ENCODE peak calls at places on chromosomes 3 and 15, in four cellular contexts. One of them, this sample, is unnamed.
A peak's percentile ranks its signal among the peaks of the same experiment; 100 is the strongest.

GRCh38 chr15:77904436-77904821 is 173.1 kb downstream of the TBC1D2B start:
- DNase-seq in PC-3: no peak
- DNase-seq in MM.1S: no peak
- DNase-seq in fibroblast of lung: no peak
- DNase-seq in this sample: no peak

GRCh38 chr3:47416041-47416440 is 35.2 kb downstream of the PTPN23 start:
- DNase-seq in PC-3: no peak
- DNase-seq in MM.1S: no peak
- DNase-seq in fibroblast of lung: no peak
- DNase-seq in this sample: no peak

GRCh38 chr15:42622328-42622925 is 47.0 kb downstream of the STARD9 start:
- DNase-seq in MM.1S: no peak
- DNase-seq in PC-3: no peak
- DNase-seq in fibroblast of lung: no peak
- DNase-seq in this sample: no peak

GRCh38 chr3:118675305-118675704 is 359.3 kb downstream of the IGSF11 start:
- DNase-seq in fibroblast of lung: no peak
- DNase-seq in PC-3: no peak
- DNase-seq in MM.1S: no peak
- DNase-seq in this sample: no peak

GRCh38 chr3:33941804-33942203 is 143.4 kb downstream of the PDCD6IP start:
- DNase-seq in MM.1S: peak; percentile 43
- DNase-seq in PC-3: no peak
- DNase-seq in fibroblast of lung: no peak
- DNase-seq in this sample: no peak

GRCh38 chr3:175383813-175384212 is 524.7 kb downstream of the NAALADL2 start:
- DNase-seq in fibroblast of lung: peak; percentile 40
- DNase-seq in MM.1S: no peak
- DNase-seq in PC-3: no peak
- DNase-seq in this sample: peak; percentile 38

GRCh38 chr3:136351351-136351750 is 101.2 kb downstream of the PCCB start:
- DNase-seq in PC-3: no peak
- DNase-seq in MM.1S: no peak
- DNase-seq in fibroblast of lung: peak; percentile 58
- DNase-seq in this sample: peak; percentile 35

GRCh38 chr3:53244281-53244680 is 11.5 kb downstream of the TKT start:
- DNase-seq in MM.1S: no peak
- DNase-seq in fibroblast of lung: no peak
- DNase-seq in PC-3: no peak
- DNase-seq in this sample: no peak

GRCh38 chr3:149390772-149391212 is 13.3 kb upstream of the TM4SF1 start:
- DNase-seq in fibroblast of lung: peak; percentile 29
- DNase-seq in PC-3: peak; percentile 99
- DNase-seq in MM.1S: no peak
- DNase-seq in this sample: no peak

GRCh38 chr3:188066141-188066540 is 87.8 kb upstream of the LPP start:
- DNase-seq in PC-3: no peak
- DNase-seq in MM.1S: no peak
- DNase-seq in fibroblast of lung: no peak
- DNase-seq in this sample: no peak

GRCh38 chr3:23094890-23095462 is 108.2 kb upstream of the UBE2E2 start:
- DNase-seq in fibroblast of lung: peak; percentile 81
- DNase-seq in MM.1S: no peak
- DNase-seq in PC-3: peak; percentile 97
- DNase-seq in this sample: peak; percentile 77

GRCh38 chr3:179929091-179929529 is 107.6 kb downstream of the PEX5L start:
- DNase-seq in PC-3: peak; percentile 73
- DNase-seq in fibroblast of lung: peak; percentile 59
- DNase-seq in MM.1S: peak; percentile 63
- DNase-seq in this sample: peak; percentile 41

GRCh38 chr3:193905993-193906396 is 230.0 kb upstream of the HES1 start:
- DNase-seq in PC-3: no peak
- DNase-seq in MM.1S: no peak
- DNase-seq in fibroblast of lung: no peak
- DNase-seq in this sample: no peak

GRCh38 chr3:188165596-188165995 is 11.6 kb downstream of the LPP start:
- DNase-seq in PC-3: no peak
- DNase-seq in fibroblast of lung: peak; percentile 58
- DNase-seq in MM.1S: no peak
- DNase-seq in this sample: peak; percentile 44

GRCh38 chr3:58646503-58646902 is 20.1 kb downstream of the FAM3D start:
- DNase-seq in fibroblast of lung: peak; percentile 25
- DNase-seq in MM.1S: no peak
- DNase-seq in PC-3: peak; percentile 65
- DNase-seq in this sample: no peak

GRCh38 chr15:83436513-83437158 is 10.5 kb upstream of the SH3GL3 start:
- DNase-seq in MM.1S: no peak
- DNase-seq in PC-3: peak; percentile 83
- DNase-seq in fibroblast of lung: peak; percentile 58
- DNase-seq in this sample: peak; percentile 35

GRCh38 chr3:41290736-41291135 is 91.4 kb downstream of the CTNNB1 start:
- DNase-seq in fibroblast of lung: peak; percentile 6
- DNase-seq in MM.1S: no peak
- DNase-seq in PC-3: no peak
- DNase-seq in this sample: no peak

GRCh38 chr15:67680645-67681044 is 138.1 kb downstream of the MAP2K5 start:
- DNase-seq in fibroblast of lung: no peak
- DNase-seq in PC-3: no peak
- DNase-seq in MM.1S: no peak
- DNase-seq in this sample: no peak

GRCh38 chr3:123459867-123460266 is 11.0 kb upstream of the ADCY5 start:
- DNase-seq in fibroblast of lung: no peak
- DNase-seq in MM.1S: no peak
- DNase-seq in PC-3: no peak
- DNase-seq in this sample: no peak

GRCh38 chr15:55277116-55277564 is 12.5 kb downstream of the RAB27A start:
- DNase-seq in fibroblast of lung: peak; percentile 80
- DNase-seq in PC-3: no peak
- DNase-seq in MM.1S: peak; percentile 68
- DNase-seq in this sample: peak; percentile 76

GRCh38 chr3:151203053-151203420 is at the start of gene GPR171:
- DNase-seq in fibroblast of lung: no peak
- DNase-seq in PC-3: no peak
- DNase-seq in MM.1S: peak; percentile 67
- DNase-seq in this sample: no peak

GRCh38 chr3:51670053-51670666 is 892 bp upstream of the TEX264 start:
- DNase-seq in MM.1S: no peak
- DNase-seq in PC-3: peak; percentile 19
- DNase-seq in fibroblast of lung: no peak
- DNase-seq in this sample: no peak

GRCh38 chr15:75059607-75060006 is 36.2 kb downstream of the PPCDC start:
- DNase-seq in MM.1S: no peak
- DNase-seq in fibroblast of lung: no peak
- DNase-seq in PC-3: no peak
- DNase-seq in this sample: no peak

GRCh38 chr15:78714890-78715289 is 73.9 kb upstream of the CHRNB4 start:
- DNase-seq in fibroblast of lung: peak; percentile 13
- DNase-seq in MM.1S: peak; percentile 81
- DNase-seq in PC-3: peak; percentile 40
- DNase-seq in this sample: no peak

GRCh38 chr3:169591983-169592644 is 71.4 kb downstream of the MECOM start:
- DNase-seq in MM.1S: no peak
- DNase-seq in PC-3: no peak
- DNase-seq in fibroblast of lung: peak; percentile 55
- DNase-seq in this sample: peak; percentile 34

GRCh38 chr15:90650117-90650955 is 66.8 kb upstream of the BLM start:
- DNase-seq in PC-3: peak; percentile 22
- DNase-seq in fibroblast of lung: peak; percentile 52
- DNase-seq in MM.1S: no peak
- DNase-seq in this sample: peak; percentile 34

DNA sequence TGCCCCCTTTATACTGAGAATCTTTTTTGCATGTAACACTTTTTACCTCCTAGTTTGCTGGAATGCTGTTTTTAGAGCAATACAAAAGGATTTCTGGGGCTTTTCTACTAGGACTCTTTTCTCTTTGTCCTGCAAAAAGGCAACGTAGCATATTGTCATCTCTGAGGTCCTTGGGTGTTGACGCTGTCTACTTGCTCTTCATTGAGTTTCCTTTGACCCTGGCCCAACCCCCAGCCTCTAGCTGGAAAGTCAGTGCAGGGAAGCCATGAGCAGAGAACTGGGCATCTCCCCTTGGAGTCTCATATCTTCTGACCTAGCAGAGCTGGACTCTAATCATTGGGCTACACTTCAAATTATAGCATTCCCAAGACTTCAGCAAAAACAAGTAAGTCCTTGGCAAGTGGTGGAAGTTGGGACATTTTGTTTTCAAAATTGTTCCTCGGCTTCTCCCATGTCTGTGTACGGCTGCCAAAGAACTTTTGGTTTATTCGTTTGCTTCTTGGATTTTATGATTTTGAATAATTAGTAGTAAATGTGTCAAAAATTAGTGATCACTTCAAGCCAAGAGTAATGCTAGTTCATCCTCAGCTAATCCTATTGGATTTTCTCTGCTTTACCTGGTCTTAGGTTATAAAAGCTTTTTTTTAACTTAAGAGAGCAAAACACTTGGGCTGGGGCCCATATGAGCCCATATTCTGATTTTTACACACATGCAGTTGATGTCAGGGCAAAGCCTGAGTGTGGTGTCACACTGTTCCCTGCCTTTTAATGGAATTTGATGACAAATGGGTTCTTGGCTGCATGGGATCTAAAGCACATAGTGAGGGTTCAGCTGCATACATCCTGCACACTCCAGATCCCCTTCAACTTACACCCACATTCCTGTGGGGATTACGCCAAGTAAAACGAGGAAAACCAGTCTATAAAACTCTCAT is 419.5 kb upstream of the C2CD4B start:
- DNase-seq in fibroblast of lung: no peak
- DNase-seq in PC-3: peak; percentile 40
- DNase-seq in MM.1S: no peak
- DNase-seq in this sample: no peak
- TF ChIP-seq EZH2 in fibroblast of lung: no peak
- TF ChIP-seq EZH2 in PC-3: no peak
- TF ChIP-seq EZH2 in MM.1S: no peak
- TF ChIP-seq EZH2 in this sample: no peak

GRCh38 chr3:71421475-71421819 is 162.1 kb downstream of the FOXP1 start:
- DNase-seq in MM.1S: peak; percentile 82
- DNase-seq in PC-3: no peak
- DNase-seq in fibroblast of lung: no peak
- DNase-seq in this sample: no peak
- H3K4me2 ChIP-seq in MM.1S: peak overlapping the region; percentile 72
- H3K4me2 ChIP-seq in PC-3: no peak overlapping the region
- H3K4me2 ChIP-seq in fibroblast of lung: no peak overlapping the region
- H3K4me2 ChIP-seq in this sample: no peak overlapping the region

DNA sequence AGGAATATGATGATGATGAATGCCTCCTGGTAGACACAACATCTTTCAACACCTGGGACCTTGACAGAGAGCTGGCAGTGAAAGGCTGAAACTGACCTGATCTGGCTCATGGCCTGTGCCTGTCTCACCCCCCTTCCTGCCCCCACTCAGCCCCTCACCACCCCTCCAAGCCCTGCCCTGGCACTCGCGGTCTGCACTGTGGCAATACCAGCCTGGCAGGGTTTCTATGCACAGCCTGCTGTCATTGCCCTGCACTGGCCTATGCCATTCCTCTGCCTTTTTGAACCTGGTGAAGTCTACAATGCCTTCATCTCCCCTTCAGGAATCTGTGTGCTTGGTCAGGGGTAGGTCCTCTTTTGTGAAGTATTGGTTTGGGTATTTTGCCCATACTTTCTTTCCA is 56.5 kb downstream of the ACAD9 start:
- DNase-seq in MM.1S: no peak
- DNase-seq in PC-3: no peak
- DNase-seq in fibroblast of lung: no peak
- DNase-seq in this sample: no peak
- TF ChIP-seq CTCF in MM.1S: no peak
- TF ChIP-seq CTCF in PC-3: no peak
- TF ChIP-seq CTCF in fibroblast of lung: no peak
- TF ChIP-seq CTCF in this sample: no peak

DNA sequence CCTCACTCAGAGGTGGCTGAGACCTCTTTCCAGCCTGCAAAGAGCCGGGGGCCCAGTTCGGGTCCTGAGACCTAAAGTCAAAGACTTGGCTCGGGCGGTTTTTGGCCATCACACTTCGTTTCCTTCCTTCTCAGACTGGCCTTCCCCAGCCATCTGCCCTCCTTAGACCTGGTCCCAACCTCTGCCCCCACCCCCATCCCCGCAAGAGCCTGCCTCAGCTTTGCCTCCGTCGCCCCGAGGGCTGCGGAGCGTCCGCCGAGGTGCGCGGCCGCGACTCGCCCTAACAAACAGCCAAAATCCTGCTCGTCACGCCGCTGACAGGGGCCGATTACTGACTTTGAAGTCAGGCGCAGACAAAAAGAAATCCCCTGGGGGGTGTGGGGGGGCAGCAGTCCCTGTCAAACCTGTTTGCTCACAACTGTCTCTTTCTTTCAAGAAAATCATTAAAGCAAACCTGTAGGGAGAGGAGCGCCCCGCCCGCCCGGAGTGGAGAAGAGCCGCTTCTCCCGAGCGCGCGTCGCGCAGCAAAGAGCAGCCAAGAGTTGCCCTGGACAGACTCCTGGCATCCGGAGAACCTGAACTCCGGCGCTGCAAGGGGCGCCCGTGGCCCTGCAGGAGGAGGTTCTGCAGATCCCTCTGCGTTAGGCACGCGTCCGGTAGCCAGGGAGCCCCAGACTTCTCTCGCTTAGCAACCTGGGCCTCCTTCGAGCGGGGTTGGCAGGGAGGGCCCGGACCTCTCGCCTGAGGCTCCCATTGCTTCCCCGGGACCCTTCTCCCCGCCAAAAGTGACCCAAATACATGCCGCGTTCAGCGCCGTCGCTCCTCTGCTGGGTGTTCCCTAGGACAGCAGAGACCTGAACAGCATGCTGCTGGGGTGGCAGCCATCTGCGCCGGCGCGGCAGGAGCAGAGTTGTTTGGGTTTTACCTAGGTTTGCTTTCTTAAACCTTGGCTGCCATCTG is 4.5 kb downstream of the SOX14 start:
- DNase-seq in fibroblast of lung: no peak
- DNase-seq in MM.1S: no peak
- DNase-seq in PC-3: no peak
- DNase-seq in this sample: no peak
- TF ChIP-seq EZH2 in fibroblast of lung: peak; percentile 15
- TF ChIP-seq EZH2 in MM.1S: no peak
- TF ChIP-seq EZH2 in PC-3: no peak
- TF ChIP-seq EZH2 in this sample: peak; percentile 80

DNA sequence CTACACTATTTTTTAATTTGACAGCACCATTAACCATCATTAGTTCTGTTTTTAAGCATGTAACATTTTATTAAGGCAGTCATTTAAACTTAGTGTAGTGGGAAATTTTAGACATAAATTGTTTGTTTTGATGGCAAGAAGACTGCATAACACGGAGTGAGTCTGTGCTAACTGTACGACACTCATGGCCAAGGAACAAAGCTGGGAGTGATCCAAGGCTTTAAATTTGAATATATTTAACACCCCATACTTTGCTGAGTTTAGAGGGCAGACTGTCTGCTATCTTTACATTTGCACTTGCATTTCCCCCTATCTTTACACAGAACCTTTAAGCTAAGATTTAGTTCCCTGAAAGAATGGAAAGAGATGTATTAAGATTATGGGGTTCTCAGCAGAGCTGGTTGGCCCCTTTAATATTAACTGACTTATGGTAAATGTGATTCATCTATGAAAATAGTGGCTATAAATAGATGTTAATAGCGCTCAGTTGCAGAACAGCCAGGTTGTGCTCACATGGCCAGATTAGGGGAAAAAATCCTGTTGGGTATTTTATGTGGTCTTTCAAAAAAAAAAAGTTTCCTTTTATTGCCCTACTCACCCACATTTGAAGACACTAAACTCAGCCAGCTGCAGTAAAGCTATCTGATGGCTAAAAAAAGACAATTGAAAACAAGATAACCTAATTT is 120.8 kb downstream of the CMSS1 start:
- DNase-seq in fibroblast of lung: peak; percentile 78
- DNase-seq in MM.1S: no peak
- DNase-seq in PC-3: no peak
- DNase-seq in this sample: peak; percentile 72
- H3K4me2 ChIP-seq in fibroblast of lung: peak overlapping the region; percentile 60
- H3K4me2 ChIP-seq in MM.1S: no peak overlapping the region
- H3K4me2 ChIP-seq in PC-3: no peak overlapping the region
- H3K4me2 ChIP-seq in this sample: peak overlapping the region; percentile 57